ENCODE peak calls at places on chromosomes 11 and 22, in five cellular contexts. U is CD8-positive, alpha-beta T cell; R is stimulated activated CD4-positive, alpha-beta T cell treated with anti-CD3 and anti-CD28 coated beads, Interleukin-12 subunit alpha, Interleukin-12 subunit beta, amount 100 ng/mL, for 4 hours; T is keratinocyte; N is tibial nerve. K is an unnamed sample.

GRCh38 chr11:128417607-128418324 is 169.6 kb downstream of the ETS1 start:
- DNase-seq in U (no peak), R (no peak), T (no peak), N (no peak), K (no peak)

GRCh38 chr11:64185323-64186204 is at the start of gene STIP1:
- DNase-seq in U (peak), R (peak), T (peak), N (peak), K (peak)

GRCh38 chr11:72454791-72455190 is 20.5 kb upstream of the CLPB start:
- DNase-seq in U (no peak), R (no peak), T (no peak), N (no peak), K (no peak)

GRCh38 chr11:37282367-37282766 is 684.3 kb upstream of the RAG2 start:
- DNase-seq in U (no peak), R (no peak), T (no peak), N (no peak), K (no peak)

GRCh38 chr11:14270690-14271542 is 88.1 kb downstream of the RRAS2 start:
- DNase-seq in U (no peak), R (no peak), T (no peak), N (no peak), K (no peak)

GRCh38 chr22:35996596-35996995 is 32.0 kb downstream of the RBFOX2 start:
- DNase-seq in U (no peak), R (no peak), T (no peak), N (no peak), K (no peak)

GRCh38 chr22:31585161-31585859 is 76.7 kb downstream of the PISD start:
- DNase-seq in U (no peak), R (no peak), T (no peak), N (no peak), K (no peak)

GRCh38 chr22:25025586-25025985 is 73.1 kb downstream of the KIAA1671 start:
- DNase-seq in U (no peak), R (no peak), T (no peak), N (no peak), K (no peak)

GRCh38 chr11:78212586-78213371 is 24.1 kb downstream of the USP35 start:
- DNase-seq in U (no peak), R (no peak), T (no peak), N (no peak), K (no peak)

GRCh38 chr11:8086001-8086479 is 5.0 kb downstream of the TUB start:
- DNase-seq in U (no peak), R (no peak), T (no peak), N (no peak), K (no peak)

GRCh38 chr11:61041755-61042518 is 60.4 kb upstream of the CD5 start:
- DNase-seq in U (peak), R (peak), T (no peak), N (no peak), K (no peak)

GRCh38 chr22:19851291-19852176 is 3.1 kb downstream of the GNB1L start:
- DNase-seq in U (no peak), R (no peak), T (no peak), N (no peak), K (no peak)

GRCh38 chr11:88806410-88806809 is 259.4 kb downstream of the GRM5 start:
- DNase-seq in U (no peak), R (no peak), T (no peak), N (no peak), K (no peak)

GRCh38 chr11:5937868-5938602 is 4.0 kb upstream of the OR56A3 start:
- DNase-seq in U (no peak), R (no peak), T (no peak), N (no peak), K (no peak)

GRCh38 chr22:37560682-37561208 is 465 bp downstream of the CDC42EP1 start:
- DNase-seq in U (no peak), R (no peak), T (no peak), N (no peak), K (peak)

GRCh38 chr11:102985850-102986249 is 30.3 kb upstream of the MMP13 start:
- DNase-seq in U (no peak), R (no peak), T (no peak), N (no peak), K (no peak)

GRCh38 chr11:46977038-46977818 is 40.7 kb downstream of the CSTPP1 start:
- DNase-seq in U (no peak), R (no peak), T (no peak), N (no peak), K (peak)

K was measured in hippocampal formation.